ENCODE peak calls at places on chromosomes 7 and 10, in nine cellular contexts. H is GM12865; U is GM20000; E is naive thymus-derived CD8-positive, alpha-beta T cell; J is activated T-helper 1 cell treated with anti-CD3 and anti-CD28 coated beads, Interleukin-12 subunit alpha, Interleukin-12 subunit beta, Interleukin-2, Interleukin-4 antibody, amounts not matched to agents 30 ng/mL and 10 ng/mL and 1 ng/mL, durations not matched to agents 14 hours and 24 hours and 36 hours; T is activated CD4-positive, CD25-positive, alpha-beta regulatory T cell; I is NCI-H1436; Q is SK-MEL-5; F is activated T-helper 9 cell treated with anti-CD3 and anti-CD28 coated beads, Interleukin-2, amount 50 U/mL, for 16 hours. R is an unnamed sample.

GRCh38 chr10:24617771-24618396 is 105.8 kb downstream of the ARHGAP21 start:
- DNase-seq in U (peak), J (no peak), H (peak), F (peak), I (peak), E (peak), T (peak), Q (peak), R (peak)

GRCh38 chr10:79054203-79055099 is 14.3 kb upstream of the ZMIZ1 start:
- DNase-seq in F (no peak), J (no peak), U (no peak), E (no peak), Q (no peak), T (no peak), I (no peak), H (no peak), R (peak)

GRCh38 chr7:1704326-1705241 is 34.5 kb downstream of the ELFN1 start:
- DNase-seq in F (no peak), U (no peak), T (no peak), I (no peak), E (no peak), Q (no peak), J (no peak), H (no peak), R (peak)

GRCh38 chr10:103781329-103782061 is 73.9 kb downstream of the SH3PXD2A start:
- DNase-seq in U (no peak), H (peak), E (no peak), Q (peak), F (no peak), I (no peak), J (no peak), T (no peak), R (no peak)

GRCh38 chr7:108340856-108341411 is 115.3 kb downstream of the NRCAM start:
- DNase-seq in J (no peak), F (no peak), Q (peak), H (no peak), I (no peak), U (no peak), E (no peak), T (no peak), R (no peak)

GRCh38 chr10:20957744-20958143 is 60.6 kb upstream of the NEBL start:
- DNase-seq in E (no peak), T (no peak), F (no peak), U (no peak), I (no peak), J (no peak), Q (no peak), H (no peak), R (no peak)

GRCh38 chr10:54800677-54801480 is at the start of gene PCDH15:
- DNase-seq in E (no peak), H (peak), J (no peak), U (no peak), Q (peak), I (peak), T (no peak), F (no peak), R (no peak)

GRCh38 chr7:35366167-35367155 is 112.6 kb upstream of the TBX20 start:
- DNase-seq in J (no peak), Q (no peak), T (no peak), F (no peak), I (no peak), E (no peak), U (no peak), H (no peak), R (no peak)

GRCh38 chr10:49034925-49035324 is 80.4 kb downstream of the VSTM4 start:
- DNase-seq in Q (no peak), H (no peak), E (no peak), J (no peak), T (no peak), I (no peak), U (no peak), F (no peak), R (no peak)

GRCh38 chr10:117662126-117662525 is 119.6 kb downstream of the EMX2 start:
- DNase-seq in I (no peak), F (no peak), T (no peak), Q (no peak), E (no peak), U (no peak), H (no peak), J (no peak), R (no peak)

GRCh38 chr10:43395571-43396060 is 13.4 kb downstream of the HNRNPF start:
- DNase-seq in H (peak), U (no peak), Q (peak), I (no peak), J (no peak), E (peak), F (peak), T (no peak), R (peak)

GRCh38 chr10:103712146-103712545 is 143.2 kb downstream of the SH3PXD2A start:
- DNase-seq in T (no peak), E (no peak), U (no peak), J (no peak), I (no peak), F (no peak), H (no peak), Q (no peak), R (no peak)